ENCODE peak calls at places on chromosomes 16 and 17, in ten cellular contexts. E, Z, X, Y, S, I, J, F, P and L are unnamed samples. For H3K9me3, the result is how much of the 10 kb centered on the place peaks cover.

GRCh38 chr16:30997887-30998711 is 12.3 kb downstream of the STX1B start:
- DNase-seq in E (no peak), Z (peak), X (no peak), Y (no peak), S (no peak), I (peak), J (no peak), F (peak), P (no peak), L (no peak)

GRCh38 chr16:15915555-15916081 is 27.2 kb upstream of the CEP20 start:
- DNase-seq in E (no peak), Z (no peak), X (no peak), Y (no peak), S (no peak), I (no peak), J (no peak), F (no peak), P (no peak), L (no peak)

GRCh38 chr17:76136276-76137025 is 4.6 kb downstream of the FOXJ1 start:
- DNase-seq in E (no peak), Z (no peak), X (no peak), Y (no peak), S (no peak), I (no peak), J (no peak), F (no peak), P (no peak), L (no peak)

GRCh38 chr16:53817117-53817516 is 113.2 kb downstream of the FTO start:
- DNase-seq in E (no peak), Z (peak), X (no peak), Y (no peak), S (no peak), I (peak), J (peak), F (peak), P (no peak), L (no peak)

GRCh38 chr17:34220776-34221390 is 34.2 kb upstream of the CCL2 start:
- DNase-seq in E (no peak), Z (peak), X (no peak), Y (no peak), S (no peak), I (no peak), J (no peak), F (no peak), P (no peak), L (no peak)

GRCh38 chr17:21272881-21273839 is 11.4 kb upstream of the MAP2K3 start:
- DNase-seq in E (no peak), Z (no peak), X (no peak), Y (no peak), S (no peak), I (no peak), J (no peak), F (no peak), P (no peak), L (no peak)

GRCh38 chr16:27408602-27409031 is 6.6 kb downstream of the IL21R start:
- DNase-seq in E (no peak), Z (no peak), X (no peak), Y (no peak), S (no peak), I (no peak), J (no peak), F (no peak), P (no peak), L (no peak)

GRCh38 chr16:76441886-76442285 is 164.7 kb downstream of the CNTNAP4 start:
- DNase-seq in E (no peak), Z (no peak), X (no peak), Y (no peak), S (no peak), I (no peak), J (no peak), F (no peak), P (no peak), L (peak)

GRCh38 chr16:66440970-66441369 is 13.9 kb downstream of the BEAN1 start:
- DNase-seq in E (no peak), Z (no peak), X (no peak), Y (peak), S (no peak), I (no peak), J (no peak), F (peak), P (no peak), L (no peak)

GRCh38 chr17:47253541-47254402 is at the start of gene ITGB3:
- DNase-seq in E (peak), Z (peak), X (peak), Y (peak), S (peak), I (peak), J (peak), F (peak), P (peak), L (peak)

GRCh38 chr17:80618304-80618703 is 73.7 kb downstream of the RPTOR start:
- DNase-seq in E (no peak), Z (no peak), X (no peak), Y (no peak), S (no peak), I (no peak), J (no peak), F (no peak), P (no peak), L (no peak)

GRCh38 chr16:47567321-47567720 is 106.2 kb downstream of the PHKB start:
- DNase-seq in E (no peak), Z (no peak), X (no peak), Y (no peak), S (no peak), I (no peak), J (no peak), F (no peak), P (no peak), L (no peak)

GRCh38 chr17:80187493-80187892 is 17.7 kb downstream of the CARD14 start:
- DNase-seq in E (peak), Z (peak), X (peak), Y (no peak), S (no peak), I (peak), J (peak), F (peak), P (peak), L (no peak)

GRCh38 chr16:81237282-81237681 is 1.2 kb upstream of the BCO1 start:
- DNase-seq in E (peak), Z (no peak), X (no peak), Y (no peak), S (no peak), I (no peak), J (peak), F (no peak), P (peak), L (no peak)

GRCh38 chr17:62064791-62065563 is at the start of gene MED13:
- DNase-seq in E (peak), Z (peak), X (peak), Y (peak), S (peak), I (peak), J (peak), F (peak), P (peak), L (peak)

GRCh38 chr17:5364156-5364555 is 55.3 kb downstream of the NUP88 start:
- DNase-seq in E (no peak), Z (peak), X (no peak), Y (no peak), S (no peak), I (no peak), J (no peak), F (peak), P (no peak), L (no peak)

GRCh38 chr17:61837175-61838051 is 25.9 kb downstream of the BRIP1 start:
- DNase-seq in E (peak), Z (peak), X (peak), Y (peak), S (peak), I (peak), J (peak), F (peak), P (peak), L (peak)

GRCh38 chr16:17921357-17921978 is 415.1 kb downstream of the NPIPA8 start:
- DNase-seq in E (no peak), Z (no peak), X (peak), Y (peak), S (peak), I (no peak), J (no peak), F (peak), P (no peak), L (peak)

GRCh38 chr17:34171245-34171818 is 83.8 kb upstream of the CCL2 start:
- DNase-seq in E (peak), Z (peak), X (peak), Y (peak), S (peak), I (peak), J (peak), F (peak), P (peak), L (peak)

GRCh38 chr16:68393333-68393732 is 55.0 kb downstream of the SMPD3 start:
- DNase-seq in E (no peak), Z (no peak), X (no peak), Y (no peak), S (no peak), I (no peak), J (no peak), F (no peak), P (no peak), L (no peak)

GRCh38 chr17:57552114-57552601 is 192.9 kb downstream of the CCDC182 start:
- DNase-seq in E (no peak), Z (peak), X (no peak), Y (no peak), S (peak), I (no peak), J (no peak), F (peak), P (peak), L (peak)

GRCh38 chr17:30954046-30954805 is 16.6 kb upstream of the RNF135 start:
- DNase-seq in E (no peak), Z (no peak), X (peak), Y (peak), S (no peak), I (no peak), J (no peak), F (no peak), P (no peak), L (no peak)

GRCh38 chr16:11303405-11304138 is 22.4 kb upstream of the PRM1 start:
- DNase-seq in E (peak), Z (no peak), X (peak), Y (no peak), S (peak), I (no peak), J (no peak), F (no peak), P (no peak), L (no peak)

GRCh38 chr17:6269474-6269873 is 165.4 kb downstream of the AIPL1 start:
- DNase-seq in E (no peak), Z (peak), X (no peak), Y (no peak), S (no peak), I (peak), J (no peak), F (peak), P (no peak), L (peak)

GRCh38 chr17:63436523-63437110 is 9.5 kb downstream of the CYB561 start:
- DNase-seq in E (peak), Z (peak), X (no peak), Y (no peak), S (peak), I (no peak), J (no peak), F (no peak), P (no peak), L (no peak)

GRCh38 chr16:66224186-66224585 is 142.3 kb upstream of the CDH5 start:
- DNase-seq in E (no peak), Z (no peak), X (no peak), Y (peak), S (no peak), I (no peak), J (no peak), F (no peak), P (no peak), L (no peak)

GRCh38 chr17:10875411-10875810 is 37.5 kb upstream of the PIRT start:
- DNase-seq in E (no peak), Z (peak), X (no peak), Y (no peak), S (no peak), I (no peak), J (no peak), F (peak), P (no peak), L (no peak)

GRCh38 chr17:66784621-66785364 is 50.1 kb upstream of the CACNG5 start:
- DNase-seq in E (no peak), Z (no peak), X (no peak), Y (no peak), S (peak), I (no peak), J (no peak), F (no peak), P (no peak), L (no peak)

GRCh38 chr17:64318068-64318467 is 55.0 kb upstream of the TEX2 start:
- DNase-seq in E (no peak), Z (no peak), X (no peak), Y (no peak), S (no peak), I (no peak), J (no peak), F (no peak), P (no peak), L (no peak)

GRCh38 chr17:74466785-74467158 is 338 bp downstream of the CD300A start:
- DNase-seq in E (no peak), Z (no peak), X (no peak), Y (no peak), S (no peak), I (no peak), J (no peak), F (no peak), P (no peak), L (no peak)

GRCh38 chr16:20897253-20897896 is 2.8 kb downstream of the DCUN1D3 start:
- DNase-seq in E (no peak), Z (peak), X (no peak), Y (no peak), S (no peak), I (no peak), J (peak), F (peak), P (no peak), L (no peak)

GRCh38 chr17:32494621-32495346 is 8.0 kb downstream of the CDK5R1 start:
- DNase-seq in E (no peak), Z (no peak), X (no peak), Y (no peak), S (no peak), I (no peak), J (no peak), F (no peak), P (no peak), L (no peak)

GRCh38 chr17:82269882-82270500 is 3.5 kb downstream of the CSNK1D start:
- DNase-seq in E (no peak), Z (no peak), X (no peak), Y (no peak), S (no peak), I (no peak), J (no peak), F (no peak), P (no peak), L (no peak)

GRCh38 chr17:39195568-39196160 is 1.8 kb downstream of the CACNB1 start:
- DNase-seq in E (no peak), Z (no peak), X (peak), Y (no peak), S (no peak), I (no peak), J (no peak), F (peak), P (no peak), L (no peak)

GRCh38 chr16:2341456-2342447 is 1.2 kb upstream of the ABCA3 start:
- DNase-seq in E (peak), Z (no peak), X (peak), Y (no peak), S (no peak), I (no peak), J (peak), F (no peak), P (peak), L (no peak)
- H3K4me3 ChIP-seq in E (no peak), Z (no peak), X (no peak), Y (peak), S (no peak), I (no peak), J (peak), F (no peak), P (no peak), L (no peak)

GRCh38 chr16:35198223-35199199 is 1739.1 kb downstream of the TP53TG3F start:
- DNase-seq in E (no peak), Z (no peak), X (no peak), Y (no peak), S (no peak), I (no peak), J (no peak), F (no peak), P (no peak), L (no peak)
- H3K9me3 ChIP-seq in E (under half), Z (under half), X (under half), Y (under half), S (under half), I (under half), J (under half), F (under half), P (under half), L (under half)

DNA sequence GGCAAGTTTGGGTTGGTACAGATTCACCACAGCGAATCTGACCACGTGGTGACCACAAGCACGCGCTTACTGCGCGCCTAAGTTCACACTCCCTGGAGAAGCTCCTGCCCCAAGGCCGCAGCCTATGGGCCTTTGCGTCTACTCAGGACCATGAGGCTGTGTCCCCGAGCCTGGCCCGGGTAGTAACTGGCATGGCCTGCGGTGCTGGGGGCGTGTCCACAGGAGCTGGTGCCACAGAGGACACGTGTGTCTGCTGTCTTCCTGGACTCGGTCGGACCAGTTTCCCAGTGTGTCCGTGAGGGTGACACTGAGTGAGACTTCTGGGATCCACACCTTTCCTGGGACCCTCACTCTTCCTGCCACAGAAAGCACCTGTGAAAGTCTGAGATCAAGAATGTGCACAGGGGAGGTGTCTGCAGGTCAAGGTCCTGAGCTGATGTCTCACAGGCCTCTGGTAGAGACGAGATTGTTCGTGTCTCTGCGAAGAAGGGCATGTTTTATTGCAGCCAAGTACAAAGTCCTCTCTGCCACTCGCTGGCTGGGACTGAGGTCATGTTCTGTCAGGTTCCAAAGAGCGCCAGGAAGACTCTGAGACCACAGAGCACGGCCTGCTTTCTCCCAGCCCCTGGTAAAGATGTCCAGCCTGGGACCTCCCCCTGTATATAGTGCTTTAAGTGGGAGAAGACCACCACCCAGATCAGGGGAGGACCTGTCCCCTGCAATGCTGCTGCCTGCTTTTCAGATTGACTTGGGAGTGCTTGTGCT is 25.2 kb upstream of the CAPN15 start:
- DNase-seq in E (no peak), Z (no peak), X (no peak), Y (peak), S (no peak), I (no peak), J (no peak), F (no peak), P (no peak), L (no peak)
- H3K4me3 ChIP-seq in E (no peak), Z (no peak), X (no peak), Y (peak), S (no peak), I (no peak), J (no peak), F (no peak), P (no peak), L (no peak)

GRCh38 chr17:37720989-37721388 is 23.9 kb downstream of the HNF1B start:
- DNase-seq in E (no peak), Z (no peak), X (no peak), Y (peak), S (no peak), I (no peak), J (no peak), F (no peak), P (no peak), L (no peak)

GRCh38 chr17:37714897-37715296 is 30.0 kb downstream of the HNF1B start:
- DNase-seq in E (no peak), Z (no peak), X (no peak), Y (no peak), S (no peak), I (peak), J (no peak), F (peak), P (no peak), L (no peak)

GRCh38 chr17:37717627-37718382 is 27.1 kb downstream of the HNF1B start:
- DNase-seq in E (no peak), Z (peak), X (peak), Y (no peak), S (no peak), I (no peak), J (no peak), F (peak), P (no peak), L (no peak)

GRCh38 chr17:37719866-37720265 is 25.0 kb downstream of the HNF1B start:
- DNase-seq in E (no peak), Z (no peak), X (no peak), Y (peak), S (no peak), I (no peak), J (no peak), F (no peak), P (no peak), L (no peak)

GRCh38 chr17:37718383-37719048 is 26.3 kb downstream of the HNF1B start:
- DNase-seq in E (no peak), Z (no peak), X (no peak), Y (no peak), S (no peak), I (no peak), J (no peak), F (no peak), P (no peak), L (no peak)
- H3K9me3 ChIP-seq in E (under half), Z (under half), X (under half), Y (under half), S (under half), I (under half), J (under half), F (under half), P (under half), L (under half)

GRCh38 chr16:2019919-2020831 is 590 bp downstream of the NPW start:
- DNase-seq in E (peak), Z (no peak), X (no peak), Y (no peak), S (no peak), I (no peak), J (no peak), F (peak), P (no peak), L (no peak)
- H3K4me3 ChIP-seq in E (no peak), Z (peak), X (no peak), Y (peak), S (no peak), I (no peak), J (peak), F (no peak), P (no peak), L (peak)

GRCh38 chr16:88290850-88291830 is 91.6 kb upstream of the ZNF469 start:
- DNase-seq in E (no peak), Z (no peak), X (no peak), Y (no peak), S (no peak), I (no peak), J (no peak), F (no peak), P (no peak), L (no peak)

GRCh38 chr16:88289549-88290344 is 93.0 kb upstream of the ZNF469 start:
- DNase-seq in E (no peak), Z (no peak), X (no peak), Y (no peak), S (no peak), I (no peak), J (no peak), F (peak), P (no peak), L (no peak)

GRCh38 chr16:88288303-88288702 is 94.5 kb upstream of the ZNF469 start:
- DNase-seq in E (no peak), Z (no peak), X (no peak), Y (no peak), S (no peak), I (no peak), J (no peak), F (no peak), P (no peak), L (no peak)

GRCh38 chr16:88287219-88287618 is 95.5 kb upstream of the ZNF469 start:
- DNase-seq in E (no peak), Z (no peak), X (no peak), Y (no peak), S (no peak), I (no peak), J (no peak), F (no peak), P (no peak), L (peak)

GRCh38 chr16:88289001-88289400 is 93.8 kb upstream of the ZNF469 start:
- DNase-seq in E (no peak), Z (no peak), X (no peak), Y (no peak), S (no peak), I (no peak), J (no peak), F (no peak), P (no peak), L (no peak)
- H3K9me3 ChIP-seq in E (under half), Z (under half), X (under half), Y (under half), S (under half), I (half or more), J (under half), F (under half), P (under half), L (under half)

GRCh38 chr17:43401293-43401692 is 2.5 kb downstream of the ARL4D start:
- DNase-seq in E (peak), Z (peak), X (no peak), Y (no peak), S (peak), I (peak), J (peak), F (peak), P (no peak), L (no peak)
- H3K4me3 ChIP-seq in E (no peak), Z (no peak), X (peak), Y (no peak), S (peak), I (peak), J (peak), F (peak), P (peak), L (no peak)